ENCODE peak calls at places on chromosomes 11 and 22, in six cellular contexts. I, X, S, R, O and V are unnamed samples.

GRCh38 chr11:104332110-104332509 is 168.2 kb upstream of the PDGFD start:
- DNase-seq in I (no peak), X (peak), S (no peak), R (no peak), O (no peak), V (no peak)

GRCh38 chr11:110077318-110077717 is 15.9 kb upstream of the ZC3H12C start:
- DNase-seq in I (no peak), X (no peak), S (no peak), R (no peak), O (no peak), V (no peak)

GRCh38 chr11:113906038-113906437 is 1.4 kb downstream of the HTR3B start:
- DNase-seq in I (peak), X (peak), S (no peak), R (peak), O (no peak), V (no peak)

GRCh38 chr11:65471410-65471762 is 27.5 kb upstream of the MALAT1 start:
- DNase-seq in I (peak), X (peak), S (peak), R (peak), O (no peak), V (no peak)

GRCh38 chr11:95517453-95517852 is 272.1 kb downstream of the FAM76B start:
- DNase-seq in I (no peak), X (no peak), S (no peak), R (no peak), O (no peak), V (no peak)

GRCh38 chr11:124481365-124482323 is 36.1 kb upstream of the OR8B8 start:
- DNase-seq in I (peak), X (peak), S (no peak), R (peak), O (peak), V (no peak)

GRCh38 chr22:41935015-41935908 is 8.7 kb upstream of the TNFRSF13C start:
- DNase-seq in I (no peak), X (no peak), S (no peak), R (no peak), O (no peak), V (no peak)

GRCh38 chr11:15861256-15861655 is 495.1 kb downstream of the SOX6 start:
- DNase-seq in I (no peak), X (no peak), S (no peak), R (no peak), O (no peak), V (no peak)

GRCh38 chr22:40345801-40346177 is 511 bp upstream of the ADSL start:
- DNase-seq in I (no peak), X (peak), S (peak), R (peak), O (peak), V (no peak)

GRCh38 chr11:17905477-17905876 is 107.4 kb downstream of the SERGEF start:
- DNase-seq in I (no peak), X (no peak), S (no peak), R (no peak), O (no peak), V (no peak)

GRCh38 chr11:128632151-128632791 is 44.9 kb upstream of the ETS1 start:
- DNase-seq in I (peak), X (peak), S (no peak), R (peak), O (peak), V (no peak)

GRCh38 chr22:49297871-49298721 is 529.6 kb downstream of the BRD1 start:
- DNase-seq in I (no peak), X (no peak), S (no peak), R (no peak), O (no peak), V (no peak)